ENCODE peak calls at places on chromosomes 7 and 10, in four cellular contexts. L is NCI-H1048, U is frontal cortex, T is AG08395. E is an unnamed sample.

GRCh38 chr10:103513383-103514060 is 20.0 kb downstream of the NEURL1 start:
- DNase-seq in L (no peak), U (no peak), T (peak), E (no peak)

GRCh38 chr7:114086906-114087651 is 168.3 kb upstream of the PPP1R3A start:
- DNase-seq in L (no peak), U (no peak), T (peak), E (peak)

GRCh38 chr10:48579251-48579960 is 25.5 kb downstream of the ARHGAP22 start:
- DNase-seq in L (no peak), U (no peak), T (peak), E (no peak)

GRCh38 chr10:73065441-73065840 is 31.2 kb downstream of the P4HA1 start:
- DNase-seq in L (no peak), U (no peak), T (no peak), E (no peak)

GRCh38 chr7:68267486-68267885 is 1270.9 kb downstream of the TYW1 start:
- DNase-seq in L (no peak), U (no peak), T (no peak), E (no peak)

GRCh38 chr10:84715911-84716310 is 387.5 kb downstream of the CCSER2 start:
- DNase-seq in L (peak), U (no peak), T (no peak), E (no peak)

GRCh38 chr7:7183061-7183832 is 903 bp downstream of the C1GALT1 start:
- DNase-seq in L (no peak), U (no peak), T (peak), E (peak)

GRCh38 chr7:121027761-121028681 is 39.5 kb downstream of the CPED1 start:
- DNase-seq in L (no peak), U (no peak), T (no peak), E (no peak)

GRCh38 chr10:22573820-22574569 is 140.4 kb downstream of the PIP4K2A start:
- DNase-seq in L (no peak), U (no peak), T (peak), E (peak)

GRCh38 chr7:18906901-18907300 is 210.5 kb downstream of the TWIST1 start:
- DNase-seq in L (no peak), U (no peak), T (no peak), E (no peak)

GRCh38 chr7:100836812-100837098 is 9.4 kb upstream of the EPHB4 start:
- DNase-seq in L (no peak), U (peak), T (no peak), E (no peak)

GRCh38 chr7:140159487-140159886 is 17.3 kb downstream of the KDM7A start:
- DNase-seq in L (no peak), U (no peak), T (peak), E (no peak)